ENCODE peak calls at places on chromosomes 11 and 22, in eight cellular contexts. One of them, this sample, is unnamed.
A peak's percentile ranks its signal among the peaks of the same experiment; 100 is the strongest.

GRCh38 chr11:130103296-130103814 is 33.7 kb downstream of the APLP2 start:
- DNase-seq in GM12865: no peak
- DNase-seq in lung microvascular endothelial cell: peak; percentile 82
- DNase-seq in stimulated activated naive CD4-positive, alpha-beta T cell: no peak
- DNase-seq in activated CD4-positive, CD25-positive, alpha-beta regulatory T cell: no peak
- DNase-seq in stimulated activated CD4-positive, alpha-beta T cell treated with anti-CD3 and anti-CD28 coated beads, Interleukin-15, amount 100 ng/mL, for 24 hours: no peak
- DNase-seq in LHCN-M2: peak; percentile 99
- DNase-seq in activated CD4-positive, alpha-beta T cell treated with anti-CD3 and anti-CD28 coated beads, Interleukin-2, amount 50 U/mL, for 4 hours: no peak
- DNase-seq in this sample: no peak

GRCh38 chr11:60169264-60169915 is 13.5 kb downstream of the MS4A6A start:
- DNase-seq in GM12865: peak; percentile 54
- DNase-seq in lung microvascular endothelial cell: peak; percentile 89
- DNase-seq in stimulated activated naive CD4-positive, alpha-beta T cell: no peak
- DNase-seq in activated CD4-positive, CD25-positive, alpha-beta regulatory T cell: no peak
- DNase-seq in stimulated activated CD4-positive, alpha-beta T cell treated with anti-CD3 and anti-CD28 coated beads, Interleukin-15, amount 100 ng/mL, for 24 hours: peak; percentile 7
- DNase-seq in LHCN-M2: peak; percentile 14
- DNase-seq in activated CD4-positive, alpha-beta T cell treated with anti-CD3 and anti-CD28 coated beads, Interleukin-2, amount 50 U/mL, for 4 hours: no peak
- DNase-seq in this sample: peak; percentile 30

GRCh38 chr22:41862160-41862529 is 29.2 kb downstream of the SREBF2 start:
- DNase-seq in GM12865: peak; percentile 85
- DNase-seq in lung microvascular endothelial cell: no peak
- DNase-seq in stimulated activated naive CD4-positive, alpha-beta T cell: peak; percentile 13
- DNase-seq in activated CD4-positive, CD25-positive, alpha-beta regulatory T cell: peak; percentile 29
- DNase-seq in stimulated activated CD4-positive, alpha-beta T cell treated with anti-CD3 and anti-CD28 coated beads, Interleukin-15, amount 100 ng/mL, for 24 hours: peak; percentile 59
- DNase-seq in LHCN-M2: no peak
- DNase-seq in activated CD4-positive, alpha-beta T cell treated with anti-CD3 and anti-CD28 coated beads, Interleukin-2, amount 50 U/mL, for 4 hours: peak; percentile 46
- DNase-seq in this sample: no peak

GRCh38 chr11:32109138-32109537 is 18.3 kb downstream of the RCN1 start:
- DNase-seq in GM12865: no peak
- DNase-seq in lung microvascular endothelial cell: peak; percentile 50
- DNase-seq in stimulated activated naive CD4-positive, alpha-beta T cell: no peak
- DNase-seq in activated CD4-positive, CD25-positive, alpha-beta regulatory T cell: no peak
- DNase-seq in stimulated activated CD4-positive, alpha-beta T cell treated with anti-CD3 and anti-CD28 coated beads, Interleukin-15, amount 100 ng/mL, for 24 hours: no peak
- DNase-seq in LHCN-M2: peak; percentile 87
- DNase-seq in activated CD4-positive, alpha-beta T cell treated with anti-CD3 and anti-CD28 coated beads, Interleukin-2, amount 50 U/mL, for 4 hours: no peak
- DNase-seq in this sample: no peak

GRCh38 chr22:47848384-47848920 is 1086.0 kb downstream of the TBC1D22A start:
- DNase-seq in GM12865: no peak
- DNase-seq in lung microvascular endothelial cell: no peak
- DNase-seq in stimulated activated naive CD4-positive, alpha-beta T cell: no peak
- DNase-seq in activated CD4-positive, CD25-positive, alpha-beta regulatory T cell: no peak
- DNase-seq in stimulated activated CD4-positive, alpha-beta T cell treated with anti-CD3 and anti-CD28 coated beads, Interleukin-15, amount 100 ng/mL, for 24 hours: no peak
- DNase-seq in LHCN-M2: no peak
- DNase-seq in activated CD4-positive, alpha-beta T cell treated with anti-CD3 and anti-CD28 coated beads, Interleukin-2, amount 50 U/mL, for 4 hours: no peak
- DNase-seq in this sample: no peak

GRCh38 chr11:71414645-71415044 is 33.5 kb downstream of the DHCR7 start:
- DNase-seq in GM12865: no peak
- DNase-seq in lung microvascular endothelial cell: no peak
- DNase-seq in stimulated activated naive CD4-positive, alpha-beta T cell: no peak
- DNase-seq in activated CD4-positive, CD25-positive, alpha-beta regulatory T cell: no peak
- DNase-seq in stimulated activated CD4-positive, alpha-beta T cell treated with anti-CD3 and anti-CD28 coated beads, Interleukin-15, amount 100 ng/mL, for 24 hours: no peak
- DNase-seq in LHCN-M2: no peak
- DNase-seq in activated CD4-positive, alpha-beta T cell treated with anti-CD3 and anti-CD28 coated beads, Interleukin-2, amount 50 U/mL, for 4 hours: no peak
- DNase-seq in this sample: no peak

GRCh38 chr11:26048271-26048670 is 283.7 kb upstream of the ANO3 start:
- DNase-seq in GM12865: no peak
- DNase-seq in lung microvascular endothelial cell: no peak
- DNase-seq in stimulated activated naive CD4-positive, alpha-beta T cell: no peak
- DNase-seq in activated CD4-positive, CD25-positive, alpha-beta regulatory T cell: no peak
- DNase-seq in stimulated activated CD4-positive, alpha-beta T cell treated with anti-CD3 and anti-CD28 coated beads, Interleukin-15, amount 100 ng/mL, for 24 hours: no peak
- DNase-seq in LHCN-M2: no peak
- DNase-seq in activated CD4-positive, alpha-beta T cell treated with anti-CD3 and anti-CD28 coated beads, Interleukin-2, amount 50 U/mL, for 4 hours: no peak
- DNase-seq in this sample: no peak

GRCh38 chr11:77560605-77561004 is 29.1 kb upstream of the AQP11 start:
- DNase-seq in GM12865: no peak
- DNase-seq in lung microvascular endothelial cell: no peak
- DNase-seq in stimulated activated naive CD4-positive, alpha-beta T cell: no peak
- DNase-seq in activated CD4-positive, CD25-positive, alpha-beta regulatory T cell: no peak
- DNase-seq in stimulated activated CD4-positive, alpha-beta T cell treated with anti-CD3 and anti-CD28 coated beads, Interleukin-15, amount 100 ng/mL, for 24 hours: no peak
- DNase-seq in LHCN-M2: peak; percentile 71
- DNase-seq in activated CD4-positive, alpha-beta T cell treated with anti-CD3 and anti-CD28 coated beads, Interleukin-2, amount 50 U/mL, for 4 hours: no peak
- DNase-seq in this sample: no peak

GRCh38 chr11:61598886-61599868 is 18.3 kb upstream of the SYT7 start:
- DNase-seq in GM12865: no peak
- DNase-seq in lung microvascular endothelial cell: peak; percentile 21
- DNase-seq in stimulated activated naive CD4-positive, alpha-beta T cell: no peak
- DNase-seq in activated CD4-positive, CD25-positive, alpha-beta regulatory T cell: no peak
- DNase-seq in stimulated activated CD4-positive, alpha-beta T cell treated with anti-CD3 and anti-CD28 coated beads, Interleukin-15, amount 100 ng/mL, for 24 hours: no peak
- DNase-seq in LHCN-M2: peak; percentile 67
- DNase-seq in activated CD4-positive, alpha-beta T cell treated with anti-CD3 and anti-CD28 coated beads, Interleukin-2, amount 50 U/mL, for 4 hours: no peak
- DNase-seq in this sample: no peak

GRCh38 chr11:129815596-129816461 is at the start of gene TMEM45B:
- DNase-seq in GM12865: no peak
- DNase-seq in lung microvascular endothelial cell: no peak
- DNase-seq in stimulated activated naive CD4-positive, alpha-beta T cell: peak; percentile 76
- DNase-seq in activated CD4-positive, CD25-positive, alpha-beta regulatory T cell: no peak
- DNase-seq in stimulated activated CD4-positive, alpha-beta T cell treated with anti-CD3 and anti-CD28 coated beads, Interleukin-15, amount 100 ng/mL, for 24 hours: peak; percentile 54
- DNase-seq in LHCN-M2: no peak
- DNase-seq in activated CD4-positive, alpha-beta T cell treated with anti-CD3 and anti-CD28 coated beads, Interleukin-2, amount 50 U/mL, for 4 hours: peak; percentile 24
- DNase-seq in this sample: peak; percentile 77